ENCODE peak calls at places on chromosomes 3 and 15, in five cellular contexts. One of them, this sample, is unnamed.

GRCh38 chr3:170713648-170714047 is 127.8 kb upstream of the SLC7A14 start:
- DNase-seq in activated T-cell treated with anti-CD3 and anti-CD28 coated beads for 1 hour: no peak
- DNase-seq in stimulated activated CD4-positive, alpha-beta T cell treated with anti-CD3 and anti-CD28 coated beads, Interleukin-1b, Interleukin-23, amount 100 ng/mL, for 1 hour: no peak
- DNase-seq in thoracic aorta: no peak
- DNase-seq in right atrium auricular region: no peak
- DNase-seq in this sample: no peak

GRCh38 chr15:67542462-67543347 is at the start of gene MAP2K5:
- DNase-seq in activated T-cell treated with anti-CD3 and anti-CD28 coated beads for 1 hour: peak; percentile 70
- DNase-seq in stimulated activated CD4-positive, alpha-beta T cell treated with anti-CD3 and anti-CD28 coated beads, Interleukin-1b, Interleukin-23, amount 100 ng/mL, for 1 hour: peak; percentile 49
- DNase-seq in thoracic aorta: peak; percentile 48
- DNase-seq in right atrium auricular region: peak; percentile 87
- DNase-seq in this sample: peak; percentile 72

GRCh38 chr3:187935623-187936156 is 190.4 kb upstream of the BCL6 start:
- DNase-seq in activated T-cell treated with anti-CD3 and anti-CD28 coated beads for 1 hour: no peak
- DNase-seq in stimulated activated CD4-positive, alpha-beta T cell treated with anti-CD3 and anti-CD28 coated beads, Interleukin-1b, Interleukin-23, amount 100 ng/mL, for 1 hour: no peak
- DNase-seq in thoracic aorta: no peak
- DNase-seq in right atrium auricular region: no peak
- DNase-seq in this sample: peak; percentile 12

GRCh38 chr3:122730240-122730639 is 49.6 kb downstream of the PARP14 start:
- DNase-seq in activated T-cell treated with anti-CD3 and anti-CD28 coated beads for 1 hour: no peak
- DNase-seq in stimulated activated CD4-positive, alpha-beta T cell treated with anti-CD3 and anti-CD28 coated beads, Interleukin-1b, Interleukin-23, amount 100 ng/mL, for 1 hour: no peak
- DNase-seq in thoracic aorta: no peak
- DNase-seq in right atrium auricular region: no peak
- DNase-seq in this sample: no peak

GRCh38 chr3:114496021-114496434 is 202.2 kb downstream of the TIGIT start:
- DNase-seq in activated T-cell treated with anti-CD3 and anti-CD28 coated beads for 1 hour: no peak
- DNase-seq in stimulated activated CD4-positive, alpha-beta T cell treated with anti-CD3 and anti-CD28 coated beads, Interleukin-1b, Interleukin-23, amount 100 ng/mL, for 1 hour: no peak
- DNase-seq in thoracic aorta: no peak
- DNase-seq in right atrium auricular region: no peak
- DNase-seq in this sample: no peak

GRCh38 chr15:88835646-88836045 is 32.4 kb downstream of the ACAN start:
- DNase-seq in activated T-cell treated with anti-CD3 and anti-CD28 coated beads for 1 hour: no peak
- DNase-seq in stimulated activated CD4-positive, alpha-beta T cell treated with anti-CD3 and anti-CD28 coated beads, Interleukin-1b, Interleukin-23, amount 100 ng/mL, for 1 hour: no peak
- DNase-seq in thoracic aorta: no peak
- DNase-seq in right atrium auricular region: no peak
- DNase-seq in this sample: no peak

GRCh38 chr3:48702320-48702921 is 14.6 kb downstream of the IP6K2 start:
- DNase-seq in activated T-cell treated with anti-CD3 and anti-CD28 coated beads for 1 hour: no peak
- DNase-seq in stimulated activated CD4-positive, alpha-beta T cell treated with anti-CD3 and anti-CD28 coated beads, Interleukin-1b, Interleukin-23, amount 100 ng/mL, for 1 hour: no peak
- DNase-seq in thoracic aorta: no peak
- DNase-seq in right atrium auricular region: no peak
- DNase-seq in this sample: no peak

GRCh38 chr3:86958534-86958933 is 32.4 kb downstream of the VGLL3 start:
- DNase-seq in activated T-cell treated with anti-CD3 and anti-CD28 coated beads for 1 hour: no peak
- DNase-seq in stimulated activated CD4-positive, alpha-beta T cell treated with anti-CD3 and anti-CD28 coated beads, Interleukin-1b, Interleukin-23, amount 100 ng/mL, for 1 hour: no peak
- DNase-seq in thoracic aorta: no peak
- DNase-seq in right atrium auricular region: no peak
- DNase-seq in this sample: no peak

GRCh38 chr3:139353920-139354556 is 10.2 kb downstream of the MRPS22 start:
- DNase-seq in activated T-cell treated with anti-CD3 and anti-CD28 coated beads for 1 hour: no peak
- DNase-seq in stimulated activated CD4-positive, alpha-beta T cell treated with anti-CD3 and anti-CD28 coated beads, Interleukin-1b, Interleukin-23, amount 100 ng/mL, for 1 hour: no peak
- DNase-seq in thoracic aorta: no peak
- DNase-seq in right atrium auricular region: no peak
- DNase-seq in this sample: no peak

GRCh38 chr3:107438671-107439070 is 61.4 kb downstream of the CCDC54 start:
- DNase-seq in activated T-cell treated with anti-CD3 and anti-CD28 coated beads for 1 hour: no peak
- DNase-seq in stimulated activated CD4-positive, alpha-beta T cell treated with anti-CD3 and anti-CD28 coated beads, Interleukin-1b, Interleukin-23, amount 100 ng/mL, for 1 hour: no peak
- DNase-seq in thoracic aorta: no peak
- DNase-seq in right atrium auricular region: no peak
- DNase-seq in this sample: no peak

GRCh38 chr15:70109522-70109921 is 11.8 kb upstream of the TLE3 start:
- DNase-seq in activated T-cell treated with anti-CD3 and anti-CD28 coated beads for 1 hour: no peak
- DNase-seq in stimulated activated CD4-positive, alpha-beta T cell treated with anti-CD3 and anti-CD28 coated beads, Interleukin-1b, Interleukin-23, amount 100 ng/mL, for 1 hour: no peak
- DNase-seq in thoracic aorta: no peak
- DNase-seq in right atrium auricular region: no peak
- DNase-seq in this sample: no peak

GRCh38 chr3:64422932-64423331 is 197.7 kb upstream of the PRICKLE2 start:
- DNase-seq in activated T-cell treated with anti-CD3 and anti-CD28 coated beads for 1 hour: no peak
- DNase-seq in stimulated activated CD4-positive, alpha-beta T cell treated with anti-CD3 and anti-CD28 coated beads, Interleukin-1b, Interleukin-23, amount 100 ng/mL, for 1 hour: no peak
- DNase-seq in thoracic aorta: no peak
- DNase-seq in right atrium auricular region: no peak
- DNase-seq in this sample: no peak

GRCh38 chr3:146214493-146214892 is 36.4 kb downstream of the PLSCR4 start:
- DNase-seq in activated T-cell treated with anti-CD3 and anti-CD28 coated beads for 1 hour: no peak
- DNase-seq in stimulated activated CD4-positive, alpha-beta T cell treated with anti-CD3 and anti-CD28 coated beads, Interleukin-1b, Interleukin-23, amount 100 ng/mL, for 1 hour: no peak
- DNase-seq in thoracic aorta: no peak
- DNase-seq in right atrium auricular region: no peak
- DNase-seq in this sample: no peak

GRCh38 chr3:171132873-171133272 is 106.4 kb upstream of the SLC2A2 start:
- DNase-seq in activated T-cell treated with anti-CD3 and anti-CD28 coated beads for 1 hour: no peak
- DNase-seq in stimulated activated CD4-positive, alpha-beta T cell treated with anti-CD3 and anti-CD28 coated beads, Interleukin-1b, Interleukin-23, amount 100 ng/mL, for 1 hour: no peak
- DNase-seq in thoracic aorta: no peak
- DNase-seq in right atrium auricular region: no peak
- DNase-seq in this sample: no peak

GRCh38 chr3:14598143-14598569 is 53.4 kb upstream of the CCDC174 start:
- DNase-seq in activated T-cell treated with anti-CD3 and anti-CD28 coated beads for 1 hour: peak; percentile 17
- DNase-seq in stimulated activated CD4-positive, alpha-beta T cell treated with anti-CD3 and anti-CD28 coated beads, Interleukin-1b, Interleukin-23, amount 100 ng/mL, for 1 hour: no peak
- DNase-seq in thoracic aorta: no peak
- DNase-seq in right atrium auricular region: no peak
- DNase-seq in this sample: no peak

GRCh38 chr15:29208352-29208751 is 61.3 kb downstream of the NSMCE3 start:
- DNase-seq in activated T-cell treated with anti-CD3 and anti-CD28 coated beads for 1 hour: no peak
- DNase-seq in stimulated activated CD4-positive, alpha-beta T cell treated with anti-CD3 and anti-CD28 coated beads, Interleukin-1b, Interleukin-23, amount 100 ng/mL, for 1 hour: no peak
- DNase-seq in thoracic aorta: no peak
- DNase-seq in right atrium auricular region: no peak
- DNase-seq in this sample: no peak

GRCh38 chr3:46442591-46443530 is 21.8 kb downstream of the LTF start:
- DNase-seq in activated T-cell treated with anti-CD3 and anti-CD28 coated beads for 1 hour: no peak
- DNase-seq in stimulated activated CD4-positive, alpha-beta T cell treated with anti-CD3 and anti-CD28 coated beads, Interleukin-1b, Interleukin-23, amount 100 ng/mL, for 1 hour: peak; percentile 17
- DNase-seq in thoracic aorta: no peak
- DNase-seq in right atrium auricular region: peak; percentile 70
- DNase-seq in this sample: no peak

This sample was measured in stimulated activated CD8-positive, alpha-beta memory T cell treated with anti-CD3 and anti-CD28 coated beads, Interleukin-12 subunit alpha, Interleukin-12 subunit beta, amount 100 ng/mL, for 4 hours.